ENCODE peak calls at places on chromosomes 13 and 19, in four cellular contexts. S is neural crest cell, V is GM13977, W is Peyer's patch. T is an unnamed sample.
A peak's percentile ranks its signal among the peaks of the same experiment; 100 is the strongest.

GRCh38 chr19:14561249-14561648 is 10.6 kb downstream of the NDUFB7 start:
- DNase-seq in S (no peak), V (no peak), W (no peak), T (no peak)

GRCh38 chr13:48131481-48131992 is 36.6 kb upstream of the MED4 start:
- DNase-seq in V (no peak), W (no peak), S (no peak), T (no peak)

GRCh38 chr19:48290923-48291700 is 21.2 kb downstream of the ZNF114 start:
- DNase-seq in W (peak; percentile 81), S (peak; percentile 90), V (peak; percentile 69), T (no peak)

GRCh38 chr13:24617394-24618218 is 62.6 kb upstream of the ATP12A start:
- DNase-seq in S (no peak), V (no peak), W (no peak), T (no peak)

GRCh38 chr13:28744091-28744536 is 25.3 kb upstream of the SLC46A3 start:
- DNase-seq in S (no peak), V (no peak), W (no peak), T (peak; percentile 58)

GRCh38 chr19:5212101-5212500 is 128.5 kb downstream of the PTPRS start:
- DNase-seq in V (no peak), S (no peak), W (no peak), T (no peak)

GRCh38 chr13:45015300-45015699 is 26.0 kb downstream of the GPALPP1 start:
- DNase-seq in S (no peak), V (no peak), W (no peak), T (no peak)

GRCh38 chr19:2039959-2040646 is 10.9 kb downstream of the MKNK2 start:
- DNase-seq in V (no peak), W (peak; percentile 51), S (no peak), T (no peak)

GRCh38 chr19:57558525-57558924 is 1.1 kb downstream of the ZNF550 start:
- DNase-seq in V (no peak), S (no peak), W (no peak), T (no peak)

GRCh38 chr19:5719274-5719960 is 529 bp downstream of the LONP1 start:
- DNase-seq in V (no peak), S (no peak), W (no peak), T (no peak)

GRCh38 chr13:51317262-51317661 is 22.2 kb upstream of the SERPINE3 start:
- DNase-seq in W (no peak), V (no peak), S (no peak), T (no peak)

GRCh38 chr13:30934803-30935202 is 2.3 kb downstream of the TEX26 start:
- DNase-seq in V (no peak), W (no peak), S (no peak), T (no peak)

GRCh38 chr13:30936920-30937319 is 4.5 kb downstream of the TEX26 start:
- DNase-seq in S (no peak), V (no peak), W (no peak), T (no peak)

GRCh38 chr13:30933334-30933681 is 852 bp downstream of the TEX26 start:
- DNase-seq in V (no peak), S (no peak), W (no peak), T (no peak)

GRCh38 chr13:30932481-30933333 is at the start of gene TEX26:
- DNase-seq in W (no peak), V (no peak), S (peak; percentile 54), T (no peak)

DNA sequence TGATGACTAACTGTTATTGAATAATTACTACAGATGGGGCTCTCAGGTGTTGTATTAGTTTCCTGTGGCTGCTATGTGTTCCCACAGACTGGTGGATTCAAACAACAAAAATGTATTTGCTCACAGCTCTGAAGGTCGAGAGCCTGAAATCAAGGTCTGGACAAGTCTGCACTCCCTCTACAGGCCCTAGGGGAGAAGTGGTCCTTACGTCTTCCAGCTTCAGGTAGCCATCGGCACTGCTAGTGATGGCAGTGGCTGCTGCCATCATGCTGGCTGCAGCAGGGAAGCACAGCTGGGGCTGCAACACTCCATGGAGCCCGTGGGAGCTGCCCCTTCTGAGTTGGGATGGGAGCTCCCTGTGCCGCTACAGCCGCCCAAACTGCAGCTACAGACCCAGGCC is 1.9 kb downstream of the TEX26 start:
- DNase-seq in S (no peak), W (no peak), V (no peak), T (no peak)
- TF ChIP-seq CTCF in S (peak; percentile 23), W (no peak), V (no peak), T (no peak)

GRCh38 chr13:42660367-42660965 is 86.5 kb downstream of the TNFSF11 start:
- DNase-seq in S (no peak), W (no peak), V (no peak), T (no peak)
- TF ChIP-seq CTCF in S (no peak), W (no peak), V (peak; percentile 11), T (no peak)

DNA sequence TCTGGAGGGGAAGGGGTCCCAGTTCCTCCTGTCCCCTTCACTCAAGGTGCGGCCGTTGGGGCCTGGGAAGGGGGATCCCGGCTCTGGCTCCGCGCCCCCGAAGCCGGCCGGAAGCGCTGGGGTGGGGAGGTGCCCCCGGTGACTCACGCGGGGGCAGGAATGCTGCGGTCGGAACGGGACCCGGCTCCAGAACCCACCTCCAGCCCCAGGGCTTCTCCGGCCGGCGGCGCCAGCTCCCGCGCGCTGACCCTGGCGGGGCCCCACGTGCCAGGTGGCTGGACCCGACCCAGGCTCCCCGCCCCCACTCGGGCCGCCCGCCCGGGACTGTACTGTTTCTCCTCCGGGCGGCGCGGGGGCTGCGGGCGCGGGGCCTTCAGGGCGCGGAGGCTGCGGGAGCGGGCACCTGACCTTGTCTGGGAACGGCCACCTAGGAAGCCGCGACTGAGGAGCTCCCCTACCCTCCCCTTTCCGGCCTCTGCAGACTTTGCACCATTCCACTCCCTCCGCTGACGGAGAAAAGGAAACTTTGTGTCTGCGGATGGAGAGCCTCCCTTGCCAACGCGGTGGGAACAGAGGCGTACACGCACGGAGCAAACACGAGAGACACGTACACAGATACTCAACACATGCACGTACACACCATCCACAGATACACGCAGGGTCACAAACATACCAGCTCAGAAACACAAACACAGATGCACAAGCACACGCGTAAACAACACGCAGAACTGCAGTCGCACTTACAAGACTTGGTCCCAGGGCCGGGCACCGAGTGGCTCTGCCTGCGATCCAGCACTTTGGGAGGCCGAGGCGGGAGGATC is 7.2 kb downstream of the AXL start:
- DNase-seq in V (no peak), S (peak; percentile 31), W (peak; percentile 84), T (no peak)
- TF ChIP-seq CTCF in V (no peak), S (peak; percentile 44), W (peak; percentile 31), T (no peak)

GRCh38 chr13:81480634-81481033 is 1139.7 kb upstream of the SPRY2 start:
- DNase-seq in S (no peak), W (no peak), V (no peak), T (no peak)
- TF ChIP-seq CTCF in S (peak; percentile 30), W (peak; percentile 20), V (no peak), T (no peak)

GRCh38 chr19:51508059-51508733 is 6.6 kb upstream of the SIGLEC12 start:
- DNase-seq in V (no peak), S (no peak), W (no peak), T (no peak)

GRCh38 chr19:51505904-51506303 is 4.3 kb upstream of the SIGLEC12 start:
- DNase-seq in S (no peak), V (no peak), W (no peak), T (no peak)

GRCh38 chr19:51509823-51510660 is 8.4 kb upstream of the SIGLEC12 start:
- DNase-seq in V (no peak), W (no peak), S (no peak), T (no peak)

GRCh38 chr19:51507640-51508058 is 6.0 kb upstream of the SIGLEC12 start:
- DNase-seq in W (no peak), V (no peak), S (no peak), T (no peak)

GRCh38 chr19:51507209-51507608 is 5.6 kb upstream of the SIGLEC12 start:
- DNase-seq in V (no peak), S (no peak), W (no peak), T (no peak)
- TF ChIP-seq CTCF in V (no peak), S (no peak), W (no peak), T (no peak)

DNA sequence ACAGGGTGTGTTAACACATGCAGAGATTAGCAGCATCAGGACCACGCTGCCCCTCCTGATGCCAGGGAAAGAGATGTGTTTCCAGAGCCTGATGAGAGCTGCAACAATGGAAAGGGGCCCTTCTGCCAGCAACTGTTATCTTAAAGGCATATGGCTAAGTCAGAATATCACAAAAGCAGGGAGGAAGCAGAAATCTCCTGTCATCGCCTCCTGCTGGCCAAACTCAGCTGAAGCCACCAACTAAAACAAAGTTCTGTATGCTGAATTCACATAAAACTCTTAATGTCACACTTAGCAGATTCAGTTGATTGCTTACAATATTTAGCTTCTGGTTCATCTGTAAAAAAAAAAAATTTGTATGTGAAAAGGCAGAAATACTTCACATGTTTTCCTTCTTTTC is 178.2 kb downstream of the GPC5 start:
- DNase-seq in S (peak; percentile 4), W (no peak), V (no peak), T (no peak)
- TF ChIP-seq CTCF in S (peak; percentile 58), W (no peak), V (peak; percentile 41), T (no peak)

GRCh38 chr19:8525401-8525684 is 11.4 kb upstream of the ZNF414 start:
- DNase-seq in S (no peak), V (no peak), W (no peak), T (no peak)
- TF ChIP-seq CTCF in S (peak; percentile 59), V (no peak), W (no peak), T (no peak)

GRCh38 chr19:54231077-54231931 is 8.5 kb upstream of the LILRB3 start:
- DNase-seq in S (peak; percentile 98), V (peak; percentile 80), W (peak; percentile 91), T (peak; percentile 83)
- TF ChIP-seq CTCF in S (peak; percentile 99), V (peak; percentile 96), W (peak; percentile 89), T (peak; percentile 89)

GRCh38 chr13:39946769-39947168 is 291.3 kb downstream of the COG6 start:
- DNase-seq in V (no peak), S (no peak), W (no peak), T (no peak)
- TF ChIP-seq CTCF in V (no peak), S (no peak), W (no peak), T (no peak)

T was measured in CD14-positive monocyte.